ENCODE peak calls at places on chromosomes 13 and 19, in ten cellular contexts. One of them, this sample, is unnamed.

GRCh38 chr13:111423168-111423785 is 102.8 kb downstream of the TEX29 start:
- DNase-seq in ovary: no peak
- DNase-seq in activated CD8-positive, alpha-beta memory T cell treated with anti-CD3 and anti-CD28 coated beads for 48 hours: no peak
- DNase-seq in naive thymus-derived CD8-positive, alpha-beta T cell: no peak
- DNase-seq in H4: no peak
- DNase-seq in activated T-cell treated with anti-CD3 and anti-CD28 coated beads, Interleukin-2, amount 50 U/mL, for 24 hours: no peak
- DNase-seq in T-cell: no peak
- DNase-seq in stimulated activated CD8-positive, alpha-beta memory T cell treated with anti-CD3 and anti-CD28 coated beads, Interleukin-7, amount 100 ng/mL, for 24 hours: no peak
- DNase-seq in Calu3: peak
- DNase-seq in SHP77: no peak
- DNase-seq in this sample: no peak

GRCh38 chr19:3073931-3074595 is 11.8 kb upstream of the TLE5 start:
- DNase-seq in ovary: peak
- DNase-seq in activated CD8-positive, alpha-beta memory T cell treated with anti-CD3 and anti-CD28 coated beads for 48 hours: no peak
- DNase-seq in naive thymus-derived CD8-positive, alpha-beta T cell: no peak
- DNase-seq in H4: no peak
- DNase-seq in activated T-cell treated with anti-CD3 and anti-CD28 coated beads, Interleukin-2, amount 50 U/mL, for 24 hours: no peak
- DNase-seq in T-cell: no peak
- DNase-seq in stimulated activated CD8-positive, alpha-beta memory T cell treated with anti-CD3 and anti-CD28 coated beads, Interleukin-7, amount 100 ng/mL, for 24 hours: no peak
- DNase-seq in Calu3: no peak
- DNase-seq in SHP77: no peak
- DNase-seq in this sample: no peak

GRCh38 chr13:81487151-81487550 is 1146.2 kb upstream of the SPRY2 start:
- DNase-seq in ovary: no peak
- DNase-seq in activated CD8-positive, alpha-beta memory T cell treated with anti-CD3 and anti-CD28 coated beads for 48 hours: no peak
- DNase-seq in naive thymus-derived CD8-positive, alpha-beta T cell: no peak
- DNase-seq in H4: peak
- DNase-seq in activated T-cell treated with anti-CD3 and anti-CD28 coated beads, Interleukin-2, amount 50 U/mL, for 24 hours: no peak
- DNase-seq in T-cell: no peak
- DNase-seq in stimulated activated CD8-positive, alpha-beta memory T cell treated with anti-CD3 and anti-CD28 coated beads, Interleukin-7, amount 100 ng/mL, for 24 hours: no peak
- DNase-seq in Calu3: peak
- DNase-seq in SHP77: peak
- DNase-seq in this sample: no peak

GRCh38 chr19:3543150-3544053 is 4.4 kb downstream of the TEKTIP1 start:
- DNase-seq in ovary: no peak
- DNase-seq in activated CD8-positive, alpha-beta memory T cell treated with anti-CD3 and anti-CD28 coated beads for 48 hours: no peak
- DNase-seq in naive thymus-derived CD8-positive, alpha-beta T cell: no peak
- DNase-seq in H4: no peak
- DNase-seq in activated T-cell treated with anti-CD3 and anti-CD28 coated beads, Interleukin-2, amount 50 U/mL, for 24 hours: no peak
- DNase-seq in T-cell: no peak
- DNase-seq in stimulated activated CD8-positive, alpha-beta memory T cell treated with anti-CD3 and anti-CD28 coated beads, Interleukin-7, amount 100 ng/mL, for 24 hours: no peak
- DNase-seq in Calu3: no peak
- DNase-seq in SHP77: no peak
- DNase-seq in this sample: peak

GRCh38 chr13:40960721-40961120 is 58.4 kb downstream of the ELF1 start:
- DNase-seq in ovary: no peak
- DNase-seq in activated CD8-positive, alpha-beta memory T cell treated with anti-CD3 and anti-CD28 coated beads for 48 hours: no peak
- DNase-seq in naive thymus-derived CD8-positive, alpha-beta T cell: no peak
- DNase-seq in H4: no peak
- DNase-seq in activated T-cell treated with anti-CD3 and anti-CD28 coated beads, Interleukin-2, amount 50 U/mL, for 24 hours: no peak
- DNase-seq in T-cell: no peak
- DNase-seq in stimulated activated CD8-positive, alpha-beta memory T cell treated with anti-CD3 and anti-CD28 coated beads, Interleukin-7, amount 100 ng/mL, for 24 hours: no peak
- DNase-seq in Calu3: no peak
- DNase-seq in SHP77: no peak
- DNase-seq in this sample: no peak

GRCh38 chr19:45161715-45162463 is 1.1 kb upstream of the NKPD1 start:
- DNase-seq in ovary: peak
- DNase-seq in activated CD8-positive, alpha-beta memory T cell treated with anti-CD3 and anti-CD28 coated beads for 48 hours: no peak
- DNase-seq in naive thymus-derived CD8-positive, alpha-beta T cell: no peak
- DNase-seq in H4: no peak
- DNase-seq in activated T-cell treated with anti-CD3 and anti-CD28 coated beads, Interleukin-2, amount 50 U/mL, for 24 hours: no peak
- DNase-seq in T-cell: no peak
- DNase-seq in stimulated activated CD8-positive, alpha-beta memory T cell treated with anti-CD3 and anti-CD28 coated beads, Interleukin-7, amount 100 ng/mL, for 24 hours: no peak
- DNase-seq in Calu3: peak
- DNase-seq in SHP77: peak
- DNase-seq in this sample: no peak

GRCh38 chr19:19606021-19606420 is 12.5 kb downstream of the PBX4 start:
- DNase-seq in ovary: no peak
- DNase-seq in activated CD8-positive, alpha-beta memory T cell treated with anti-CD3 and anti-CD28 coated beads for 48 hours: no peak
- DNase-seq in naive thymus-derived CD8-positive, alpha-beta T cell: no peak
- DNase-seq in H4: peak
- DNase-seq in activated T-cell treated with anti-CD3 and anti-CD28 coated beads, Interleukin-2, amount 50 U/mL, for 24 hours: peak
- DNase-seq in T-cell: peak
- DNase-seq in stimulated activated CD8-positive, alpha-beta memory T cell treated with anti-CD3 and anti-CD28 coated beads, Interleukin-7, amount 100 ng/mL, for 24 hours: no peak
- DNase-seq in Calu3: peak
- DNase-seq in SHP77: no peak
- DNase-seq in this sample: no peak

GRCh38 chr19:10654610-10655456 is 687 bp downstream of the ILF3 start:
- DNase-seq in ovary: peak
- DNase-seq in activated CD8-positive, alpha-beta memory T cell treated with anti-CD3 and anti-CD28 coated beads for 48 hours: peak
- DNase-seq in naive thymus-derived CD8-positive, alpha-beta T cell: peak
- DNase-seq in H4: no peak
- DNase-seq in activated T-cell treated with anti-CD3 and anti-CD28 coated beads, Interleukin-2, amount 50 U/mL, for 24 hours: no peak
- DNase-seq in T-cell: no peak
- DNase-seq in stimulated activated CD8-positive, alpha-beta memory T cell treated with anti-CD3 and anti-CD28 coated beads, Interleukin-7, amount 100 ng/mL, for 24 hours: peak
- DNase-seq in Calu3: peak
- DNase-seq in SHP77: peak
- DNase-seq in this sample: no peak

GRCh38 chr13:114199961-114200672 is 21.1 kb downstream of the CFAP97D2 start:
- DNase-seq in ovary: no peak
- DNase-seq in activated CD8-positive, alpha-beta memory T cell treated with anti-CD3 and anti-CD28 coated beads for 48 hours: no peak
- DNase-seq in naive thymus-derived CD8-positive, alpha-beta T cell: no peak
- DNase-seq in H4: no peak
- DNase-seq in activated T-cell treated with anti-CD3 and anti-CD28 coated beads, Interleukin-2, amount 50 U/mL, for 24 hours: no peak
- DNase-seq in T-cell: peak
- DNase-seq in stimulated activated CD8-positive, alpha-beta memory T cell treated with anti-CD3 and anti-CD28 coated beads, Interleukin-7, amount 100 ng/mL, for 24 hours: no peak
- DNase-seq in Calu3: no peak
- DNase-seq in SHP77: no peak
- DNase-seq in this sample: no peak